ENCODE peak calls at places on chromosomes 2 and 18, in eight cellular contexts. D is mesothelial cell of epicardium; X is stimulated activated CD8-positive, alpha-beta memory T cell treated with anti-CD3 and anti-CD28 coated beads, Interleukin-2, amount 100 ng/mL, for 48 hours; J is NCI-H748 treated with DMSO at 0.1 percent for 48 hours; N is mucosa of descending colon; P is NCI-H1092; T is AG09309; I is ACHN. W is an unnamed sample.

GRCh38 chr2:75541430-75541829 is 19.3 kb downstream of the EVA1A start:
- DNase-seq in D (no peak), X (no peak), J (no peak), N (no peak), P (no peak), T (no peak), I (no peak), W (no peak)

GRCh38 chr2:206164261-206164862 is 4.7 kb downstream of the EEF1B2 start:
- DNase-seq in D (no peak), X (no peak), J (peak), N (no peak), P (no peak), T (no peak), I (peak), W (peak)

GRCh38 chr2:235055891-235056516 is 104.2 kb downstream of the SH3BP4 start:
- DNase-seq in D (no peak), X (no peak), J (peak), N (no peak), P (no peak), T (no peak), I (peak), W (no peak)

GRCh38 chr18:46891742-46892214 is 25.5 kb downstream of the PIAS2 start:
- DNase-seq in D (no peak), X (no peak), J (no peak), N (no peak), P (no peak), T (no peak), I (no peak), W (no peak)

GRCh38 chr2:138059967-138060635 is 95.8 kb downstream of the HNMT start:
- DNase-seq in D (no peak), X (no peak), J (peak), N (no peak), P (no peak), T (peak), I (no peak), W (peak)

GRCh38 chr2:1717129-1717528 is 27.2 kb downstream of the PXDN start:
- DNase-seq in D (no peak), X (no peak), J (no peak), N (no peak), P (no peak), T (no peak), I (no peak), W (no peak)

GRCh38 chr2:195674491-195675226 is 17.6 kb downstream of the SLC39A10 start:
- DNase-seq in D (no peak), X (no peak), J (no peak), N (no peak), P (no peak), T (no peak), I (peak), W (no peak)

GRCh38 chr2:72515696-72516095 is 310.1 kb downstream of the EXOC6B start:
- DNase-seq in D (no peak), X (no peak), J (no peak), N (no peak), P (no peak), T (no peak), I (no peak), W (no peak)

GRCh38 chr2:11187083-11187619 is 31.9 kb downstream of the SLC66A3 start:
- DNase-seq in D (no peak), X (no peak), J (no peak), N (no peak), P (no peak), T (peak), I (no peak), W (no peak)

GRCh38 chr2:212940816-212941215 is 210.6 kb downstream of the IKZF2 start:
- DNase-seq in D (no peak), X (no peak), J (peak), N (no peak), P (peak), T (no peak), I (no peak), W (peak)

GRCh38 chr2:214482716-214483115 is 71.9 kb downstream of the VWC2L start:
- DNase-seq in D (no peak), X (no peak), J (no peak), N (no peak), P (no peak), T (no peak), I (no peak), W (no peak)

GRCh38 chr2:55017880-55018279 is 32.4 kb downstream of the RTN4 start:
- DNase-seq in D (no peak), X (no peak), J (no peak), N (no peak), P (no peak), T (no peak), I (no peak), W (no peak)

GRCh38 chr2:147869934-147870333 is 25.1 kb downstream of the ACVR2A start:
- DNase-seq in D (no peak), X (no peak), J (no peak), N (no peak), P (no peak), T (no peak), I (no peak), W (no peak)

GRCh38 chr2:126661001-126661400 is 5.0 kb downstream of the GYPC start:
- DNase-seq in D (no peak), X (no peak), J (no peak), N (no peak), P (no peak), T (no peak), I (no peak), W (no peak)

GRCh38 chr2:106858810-106859209 is 27.2 kb downstream of the ST6GAL2 start:
- DNase-seq in D (no peak), X (no peak), J (no peak), N (no peak), P (no peak), T (no peak), I (no peak), W (no peak)

GRCh38 chr2:11665028-11665427 is 5.0 kb downstream of the NTSR2 start:
- DNase-seq in D (no peak), X (no peak), J (no peak), N (no peak), P (no peak), T (no peak), I (no peak), W (no peak)

GRCh38 chr2:193331701-193332100 is 1137.0 kb upstream of the TMEFF2 start:
- DNase-seq in D (no peak), X (no peak), J (no peak), N (no peak), P (no peak), T (peak), I (no peak), W (no peak)

GRCh38 chr2:119702918-119703401 is 24.0 kb downstream of the TMEM177 start:
- DNase-seq in D (no peak), X (peak), J (peak), N (peak), P (no peak), T (no peak), I (peak), W (peak)

GRCh38 chr2:42090216-42090615 is 42.4 kb downstream of the PKDCC start:
- DNase-seq in D (no peak), X (no peak), J (no peak), N (no peak), P (no peak), T (no peak), I (no peak), W (no peak)

GRCh38 chr18:35775887-35776286 is 194.3 kb downstream of the GALNT1 start:
- DNase-seq in D (no peak), X (no peak), J (no peak), N (no peak), P (no peak), T (no peak), I (peak), W (no peak)

GRCh38 chr18:57698571-57699276 is 77.1 kb upstream of the NARS1 start:
- DNase-seq in D (no peak), X (no peak), J (no peak), N (no peak), P (no peak), T (peak), I (no peak), W (no peak)

GRCh38 chr18:49572935-49573334 is 11.1 kb downstream of the LIPG start:
- DNase-seq in D (no peak), X (no peak), J (no peak), N (no peak), P (no peak), T (no peak), I (no peak), W (no peak)

GRCh38 chr2:65477590-65477989 is 45.2 kb upstream of the SPRED2 start:
- DNase-seq in D (no peak), X (no peak), J (no peak), N (no peak), P (no peak), T (no peak), I (no peak), W (no peak)

GRCh38 chr2:188931361-188931760 is 42.8 kb upstream of the COL3A1 start:
- DNase-seq in D (no peak), X (no peak), J (no peak), N (no peak), P (no peak), T (peak), I (no peak), W (no peak)

GRCh38 chr2:59025157-59025757 is 784.1 kb upstream of the FANCL start:
- DNase-seq in D (no peak), X (peak), J (peak), N (no peak), P (no peak), T (no peak), I (peak), W (no peak)